ENCODE peak calls at places on chromosomes 12 and 14, in nine cellular contexts. S is fibroblast of gingiva; V is stromal cell of bone marrow; M is M059J; C is NCI-H2081; G is amygdala; P is stimulated activated CD4-positive, alpha-beta T cell treated with anti-CD3 and anti-CD28 coated beads, Interleukin-2, amount 100 ng/mL, for 4 hours; B is GM23338; F is effector memory CD4-positive, alpha-beta T cell. L is an unnamed sample.

GRCh38 chr12:64682572-64683277 is 72.4 kb downstream of the RASSF3 start:
- DNase-seq in S (peak; percentile 50), V (peak; percentile 38), M (no peak), C (peak; percentile 87), G (no peak), P (no peak), B (peak; percentile 56), F (no peak), L (no peak)

GRCh38 chr12:68743416-68743815 is 2.6 kb upstream of the SLC35E3 start:
- DNase-seq in S (no peak), V (no peak), M (no peak), C (no peak), G (no peak), P (no peak), B (no peak), F (no peak), L (no peak)

GRCh38 chr14:88961214-88961613 is 136.8 kb downstream of the TTC8 start:
- DNase-seq in S (no peak), V (no peak), M (no peak), C (no peak), G (no peak), P (no peak), B (no peak), F (no peak), L (no peak)

GRCh38 chr12:87952223-87952622 is 77.0 kb downstream of the C12orf50 start:
- DNase-seq in S (no peak), V (no peak), M (no peak), C (no peak), G (no peak), P (no peak), B (no peak), F (no peak), L (no peak)

GRCh38 chr14:70888151-70888499 is 19.1 kb upstream of the PCNX1 start:
- DNase-seq in S (no peak), V (no peak), M (no peak), C (no peak), G (no peak), P (no peak), B (peak; percentile 40), F (no peak), L (no peak)

GRCh38 chr12:15474766-15475165 is 152.5 kb downstream of the PTPRO start:
- DNase-seq in S (no peak), V (no peak), M (no peak), C (peak; percentile 8), G (no peak), P (no peak), B (no peak), F (no peak), L (no peak)

GRCh38 chr14:51616724-51617409 is 34.8 kb upstream of the FRMD6 start:
- DNase-seq in S (peak; percentile 67), V (peak; percentile 66), M (peak; percentile 96), C (no peak), G (no peak), P (no peak), B (no peak), F (no peak), L (peak; percentile 82)

GRCh38 chr12:93892431-93893210 is 215.4 kb downstream of the CRADD start:
- DNase-seq in S (no peak), V (no peak), M (no peak), C (no peak), G (no peak), P (no peak), B (peak; percentile 38), F (no peak), L (no peak)

GRCh38 chr14:39666386-39666785 is 234.2 kb upstream of the FBXO33 start:
- DNase-seq in S (no peak), V (no peak), M (no peak), C (no peak), G (no peak), P (no peak), B (no peak), F (no peak), L (no peak)

GRCh38 chr14:35406811-35407630 is 2.5 kb upstream of the NFKBIA start:
- DNase-seq in S (peak; percentile 80), V (peak; percentile 68), M (peak; percentile 77), C (peak; percentile 70), G (no peak), P (no peak), B (peak; percentile 84), F (no peak), L (peak; percentile 50)

GRCh38 chr12:49059385-49060232 is 985 bp downstream of the KMT2D start:
- DNase-seq in S (no peak), V (no peak), M (peak; percentile 18), C (peak; percentile 50), G (no peak), P (no peak), B (peak; percentile 70), F (no peak), L (no peak)

GRCh38 chr12:24798335-24798734 is 150.6 kb downstream of the BCAT1 start:
- DNase-seq in S (no peak), V (no peak), M (peak; percentile 15), C (no peak), G (no peak), P (no peak), B (no peak), F (no peak), L (no peak)

GRCh38 chr14:22980672-22981089 is 1.7 kb downstream of the AJUBA start:
- DNase-seq in S (peak; percentile 54), V (no peak), M (peak; percentile 64), C (no peak), G (no peak), P (peak; percentile 43), B (peak; percentile 78), F (no peak), L (peak; percentile 39)

GRCh38 chr14:23112359-23113178 is 6.5 kb downstream of the CEBPE start:
- DNase-seq in S (no peak), V (no peak), M (no peak), C (no peak), G (no peak), P (no peak), B (no peak), F (no peak), L (no peak)

GRCh38 chr12:5138845-5139244 is 95.2 kb downstream of the KCNA5 start:
- DNase-seq in S (no peak), V (peak; percentile 13), M (peak; percentile 58), C (no peak), G (no peak), P (no peak), B (no peak), F (no peak), L (no peak)

GRCh38 chr12:52264435-52264825 is 10.0 kb upstream of the KRT86 start:
- DNase-seq in S (peak; percentile 42), V (no peak), M (no peak), C (no peak), G (no peak), P (no peak), B (no peak), F (no peak), L (no peak)

GRCh38 chr12:56930241-56930640 is 4.0 kb downstream of the SDR9C7 start:
- DNase-seq in S (no peak), V (no peak), M (no peak), C (no peak), G (no peak), P (no peak), B (no peak), F (no peak), L (no peak)

L was measured in RCC 7860.